ENCODE peak calls at places on chromosomes 4 and X, in four cellular contexts. Y, B, S and K are unnamed samples.
A peak's percentile ranks its signal among the peaks of the same experiment; 100 is the strongest.

GRCh38 chr4:105965183-105965800 is 70.0 kb downstream of the NPNT start:
- DNase-seq in B (no peak), S (no peak), Y (no peak), K (no peak)

GRCh38 chrX:100447563-100448397 is 37.7 kb upstream of the PCDH19 start:
- DNase-seq in B (no peak), S (peak; percentile 39), Y (no peak), K (no peak)

GRCh38 chr4:74394476-74395136 is 29.7 kb downstream of the EREG start:
- DNase-seq in B (no peak), Y (no peak), S (no peak), K (no peak)

GRCh38 chrX:129785160-129785947 is 5.6 kb downstream of the SASH3 start:
- DNase-seq in Y (no peak), S (no peak), B (no peak), K (no peak)

GRCh38 chr4:109947918-109948317 is 35.2 kb downstream of the EGF start:
- DNase-seq in B (no peak), Y (no peak), S (no peak), K (no peak)

GRCh38 chrX:15749642-15750610 is 11.9 kb downstream of the CA5B start:
- DNase-seq in B (no peak), Y (no peak), S (no peak), K (peak; percentile 72)

GRCh38 chrX:57587607-57588006 is 4.2 kb upstream of the ZXDB start:
- DNase-seq in B (no peak), Y (no peak), S (no peak), K (no peak)

GRCh38 chr4:141609243-141609642 is 27.1 kb upstream of the IL15 start:
- DNase-seq in S (no peak), B (no peak), Y (no peak), K (no peak)

GRCh38 chr4:173181769-173182374 is 13.3 kb downstream of the GALNT7 start:
- DNase-seq in Y (no peak), B (no peak), S (no peak), K (no peak)

GRCh38 chr4:10051536-10052135 is 30.3 kb upstream of the SLC2A9 start:
- DNase-seq in Y (no peak), S (no peak), B (no peak), K (no peak)
- H3K4me1 ChIP-seq in Y (no peaks in the 10 kb centered on the region), S (no peaks in the 10 kb centered on the region), B (no peaks in the 10 kb centered on the region), K (no peaks in the 10 kb centered on the region)

GRCh38 chr4:76212851-76213414 is 691 bp downstream of the SCARB2 start:
- DNase-seq in S (peak; percentile 44), B (peak; percentile 44), Y (no peak), K (no peak)

GRCh38 chr4:76213415-76214268 is at the start of gene SCARB2:
- DNase-seq in Y (peak; percentile 36), S (peak; percentile 59), B (peak; percentile 73), K (peak; percentile 94)

GRCh38 chr4:76212301-76212700 is 1.3 kb downstream of the SCARB2 start:
- DNase-seq in S (no peak), B (no peak), Y (no peak), K (no peak)

GRCh38 chr4:76210502-76210901 is 3.1 kb downstream of the SCARB2 start:
- DNase-seq in S (peak; percentile 4), Y (no peak), B (no peak), K (no peak)

GRCh38 chr4:76211769-76212168 is 1.9 kb downstream of the SCARB2 start:
- DNase-seq in Y (no peak), S (peak; percentile 0), B (no peak), K (no peak)
- H3K4me3 ChIP-seq in Y (peak overlapping the region; percentile 90), S (peak overlapping the region; percentile 61), B (no peak overlapping the region), K (peak overlapping the region; percentile 97)

GRCh38 chr4:169152899-169153298 is 117.9 kb downstream of the SH3RF1 start:
- DNase-seq in S (no peak), Y (no peak), B (no peak), K (no peak)

GRCh38 chr4:169150806-169151205 is 120.0 kb downstream of the SH3RF1 start:
- DNase-seq in Y (no peak), B (no peak), S (no peak), K (no peak)

GRCh38 chr4:169153451-169153850 is 117.3 kb downstream of the SH3RF1 start:
- DNase-seq in B (no peak), S (no peak), Y (no peak), K (no peak)

GRCh38 chr4:169151671-169152070 is 119.1 kb downstream of the SH3RF1 start:
- DNase-seq in B (no peak), S (no peak), Y (no peak), K (no peak)

DNA sequence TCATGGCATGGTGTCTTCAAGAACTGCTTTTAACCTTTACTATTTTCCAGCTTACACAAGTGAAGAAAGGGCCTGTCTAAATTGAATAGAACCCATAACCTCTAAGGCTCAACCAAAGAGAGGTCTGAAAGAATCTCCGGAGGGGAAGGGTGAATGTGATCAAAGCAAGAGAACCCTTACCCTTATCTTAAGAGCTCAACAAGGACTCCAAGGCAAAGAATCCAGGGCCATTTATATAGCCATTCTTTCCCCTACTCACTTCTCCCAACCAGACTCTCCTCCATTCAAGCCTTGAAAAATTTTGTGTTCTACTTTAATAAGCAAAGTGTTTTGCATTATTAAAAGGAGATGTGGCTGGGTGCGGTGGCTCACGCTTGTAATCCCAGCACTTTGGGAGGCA is 118.7 kb downstream of the SH3RF1 start:
- DNase-seq in B (no peak), S (no peak), Y (no peak), K (no peak)
- H3K4me1 ChIP-seq in B (no peaks in the 10 kb centered on the region), S (peaks cover 6% of the 10 kb centered on the region), Y (peaks cover 20% of the 10 kb centered on the region), K (no peaks in the 10 kb centered on the region)

GRCh38 chr4:94905511-94905910 is 147.8 kb downstream of the BMPR1B start:
- DNase-seq in B (no peak), S (no peak), Y (no peak), K (no peak)
- H3K4me3 ChIP-seq in B (no peak overlapping the region), S (no peak overlapping the region), Y (no peak overlapping the region), K (no peak overlapping the region)

DNA sequence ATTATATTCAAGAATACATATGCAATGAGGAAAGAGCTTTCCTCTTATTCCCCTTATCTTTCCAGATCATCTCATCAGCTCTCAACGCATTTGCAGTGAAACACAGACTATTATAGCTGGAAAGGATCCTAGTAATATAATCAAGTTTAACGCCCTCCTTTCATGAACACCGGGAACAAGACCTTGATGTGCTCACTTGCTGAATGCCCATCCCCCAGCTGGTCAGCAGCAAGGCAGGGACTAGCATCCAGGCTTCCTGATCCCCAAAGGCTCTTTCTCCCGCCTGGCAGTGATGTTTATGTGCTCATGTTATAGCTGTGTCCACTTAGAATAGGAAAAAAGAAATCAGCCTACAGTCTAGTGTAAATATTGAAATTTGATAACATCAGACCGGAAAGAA is 24.6 kb downstream of the GPC4 start:
- DNase-seq in Y (no peak), S (no peak), B (no peak), K (no peak)
- H3K4me1 ChIP-seq in Y (peaks cover 15% of the 10 kb centered on the region), S (peaks cover 8% of the 10 kb centered on the region), B (no peaks in the 10 kb centered on the region), K (no peaks in the 10 kb centered on the region)

GRCh38 chr4:88880501-88881226 is 176.3 kb downstream of the FAM13A start:
- DNase-seq in B (no peak), S (peak; percentile 21), Y (no peak), K (no peak)
- H3K4me3 ChIP-seq in B (no peak overlapping the region), S (no peak overlapping the region), Y (no peak overlapping the region), K (no peak overlapping the region)

GRCh38 chr4:10088135-10089010 is 28.2 kb downstream of the WDR1 start:
- DNase-seq in B (no peak), Y (no peak), S (no peak), K (no peak)

GRCh38 chr4:10087152-10087791 is 29.3 kb downstream of the WDR1 start:
- DNase-seq in Y (no peak), S (no peak), B (no peak), K (no peak)

GRCh38 chr4:10091531-10092181 is 24.9 kb downstream of the WDR1 start:
- DNase-seq in S (no peak), B (no peak), Y (no peak), K (no peak)

GRCh38 chr4:10090467-10091250 is 25.9 kb downstream of the WDR1 start:
- DNase-seq in S (no peak), Y (no peak), B (no peak), K (no peak)

DNA sequence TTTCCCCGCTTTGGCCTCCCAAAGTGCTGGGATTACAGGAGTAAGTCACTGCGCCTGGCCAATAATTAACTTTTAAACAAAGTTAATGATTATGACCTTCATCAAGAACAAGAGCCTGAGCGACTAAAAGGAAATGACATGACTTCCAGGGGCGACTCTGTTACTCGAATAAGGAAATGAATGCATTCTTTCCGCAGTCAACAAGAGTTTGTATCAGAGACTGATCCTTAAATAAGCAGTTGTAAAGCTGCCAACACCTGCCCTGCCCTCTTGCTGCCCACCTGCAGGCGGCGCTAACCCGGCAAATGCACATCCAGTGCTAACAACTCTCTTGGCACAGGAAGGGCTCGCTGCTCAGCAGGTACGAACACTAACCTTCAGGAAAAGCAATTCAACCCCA is 27.3 kb downstream of the WDR1 start:
- DNase-seq in B (no peak), Y (no peak), S (no peak), K (no peak)
- H3K4me1 ChIP-seq in B (peaks cover 25% of the 10 kb centered on the region), Y (peaks cover 78% of the 10 kb centered on the region), S (no peaks in the 10 kb centered on the region), K (peaks cover 22% of the 10 kb centered on the region)

DNA sequence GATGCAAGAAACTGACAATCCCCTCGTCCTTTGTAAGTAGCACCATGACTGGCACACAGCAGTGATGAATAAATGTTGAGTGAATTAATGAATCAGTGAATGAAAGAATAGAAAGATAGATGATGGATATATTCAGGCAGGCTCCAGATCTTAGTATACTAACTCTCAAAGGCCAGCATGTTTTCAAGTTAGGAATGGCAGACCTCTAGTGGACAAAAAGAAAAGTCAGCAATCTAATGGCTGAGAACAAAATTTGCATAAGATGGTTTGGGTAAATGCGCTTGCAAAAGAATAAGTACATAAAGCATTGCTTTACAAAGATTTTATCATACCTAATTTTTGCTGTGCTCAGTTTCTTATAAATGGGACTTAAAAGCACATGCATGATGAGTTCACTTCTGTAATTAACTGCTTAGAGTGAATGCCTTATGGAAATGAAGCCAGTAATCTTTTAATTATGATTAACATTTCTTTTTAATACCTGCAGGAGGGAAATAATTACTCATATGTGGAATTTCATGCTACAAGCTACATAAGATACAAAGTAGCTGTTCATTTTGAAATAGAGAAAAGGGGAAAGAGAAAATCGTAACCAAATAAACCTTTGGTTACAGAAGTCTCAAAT is 126.9 kb upstream of the GPRIN3 start:
- DNase-seq in Y (no peak), B (no peak), S (peak; percentile 25), K (no peak)
- H3K4me3 ChIP-seq in Y (no peak overlapping the region), B (no peak overlapping the region), S (no peak overlapping the region), K (no peak overlapping the region)

DNA sequence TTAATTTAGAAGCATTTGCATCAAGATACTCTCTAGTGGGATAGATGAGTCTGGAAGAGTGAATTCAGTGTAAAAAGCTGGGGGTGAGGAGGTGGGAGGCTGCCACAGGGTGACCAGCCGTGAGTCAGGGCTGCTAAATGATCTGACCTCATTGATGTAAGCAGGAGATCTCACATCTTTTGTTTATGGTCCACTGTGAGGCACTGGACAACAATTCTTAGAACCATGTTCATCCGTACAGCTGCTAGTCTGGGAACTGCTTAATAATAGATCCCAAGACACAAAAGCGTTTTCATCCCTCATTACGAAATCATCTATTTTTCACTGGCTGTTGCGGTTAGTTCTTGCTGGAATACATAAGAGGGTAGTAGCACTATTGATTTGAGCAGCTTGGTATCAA is 14.1 kb downstream of the KLF3 start:
- DNase-seq in B (no peak), Y (no peak), S (no peak), K (no peak)
- H3K4me1 ChIP-seq in B (peaks cover 80% of the 10 kb centered on the region), Y (peaks cover 75% of the 10 kb centered on the region), S (peaks cover 57% of the 10 kb centered on the region), K (peaks cover 30% of the 10 kb centered on the region)